ENCODE peak calls at places on chromosomes 12 and 14, in seven cellular contexts. G, O, E, M, V, H and N are unnamed samples.
A peak's percentile ranks its signal among the peaks of the same experiment; 100 is the strongest.

GRCh38 chr12:88242161-88242925 is 100.2 kb downstream of the TMTC3 start:
- DNase-seq in G (peak; percentile 99), O (no peak), E (peak; percentile 58), M (no peak), V (no peak), H (peak; percentile 92), N (peak; percentile 26)

GRCh38 chr14:61766136-61766535 is 3.9 kb downstream of the SNAPC1 start:
- DNase-seq in G (no peak), O (no peak), E (no peak), M (no peak), V (no peak), H (no peak), N (no peak)

GRCh38 chr12:51896236-51896635 is 8.3 kb downstream of the ANKRD33 start:
- DNase-seq in G (no peak), O (no peak), E (no peak), M (no peak), V (no peak), H (no peak), N (no peak)

GRCh38 chr12:46677749-46678148 is 148.0 kb downstream of the SLC38A4 start:
- DNase-seq in G (peak; percentile 28), O (no peak), E (no peak), M (no peak), V (no peak), H (peak; percentile 55), N (no peak)

GRCh38 chr14:81219821-81220487 is 805 bp downstream of the GTF2A1 start:
- DNase-seq in G (no peak), O (no peak), E (peak; percentile 33), M (peak; percentile 64), V (peak; percentile 44), H (peak; percentile 19), N (no peak)

GRCh38 chr14:65366802-65367570 is 45.5 kb upstream of the FUT8 start:
- DNase-seq in G (no peak), O (no peak), E (no peak), M (no peak), V (no peak), H (no peak), N (no peak)

GRCh38 chr12:64682572-64683277 is 72.4 kb downstream of the RASSF3 start:
- DNase-seq in G (peak; percentile 53), O (no peak), E (no peak), M (no peak), V (no peak), H (no peak), N (no peak)

GRCh38 chr12:79512068-79512467 is 178.7 kb downstream of the PAWR start:
- DNase-seq in G (no peak), O (no peak), E (no peak), M (no peak), V (no peak), H (no peak), N (no peak)

GRCh38 chr14:104143071-104143470 is 4.7 kb downstream of the KIF26A start:
- DNase-seq in G (no peak), O (no peak), E (no peak), M (no peak), V (no peak), H (no peak), N (no peak)

GRCh38 chr12:7989827-7990491 is 42.6 kb upstream of the FOXJ2 start:
- DNase-seq in G (no peak), O (peak; percentile 62), E (peak; percentile 81), M (no peak), V (peak; percentile 73), H (no peak), N (no peak)

GRCh38 chr12:34394211-34395055 is 372.1 kb downstream of the ALG10 start:
- DNase-seq in G (no peak), O (no peak), E (no peak), M (peak; percentile 24), V (no peak), H (no peak), N (no peak)

GRCh38 chr12:19908825-19909224 is 459.5 kb upstream of the PDE3A start:
- DNase-seq in G (no peak), O (no peak), E (no peak), M (no peak), V (no peak), H (no peak), N (no peak)

GRCh38 chr14:92486881-92487280 is 26.7 kb upstream of the RIN3 start:
- DNase-seq in G (peak; percentile 54), O (no peak), E (no peak), M (peak; percentile 18), V (no peak), H (no peak), N (no peak)

GRCh38 chr14:75993567-75994041 is 8.0 kb downstream of the IFT43 start:
- DNase-seq in G (no peak), O (no peak), E (no peak), M (no peak), V (no peak), H (peak; percentile 43), N (no peak)

GRCh38 chr12:115023279-115023678 is 339.3 kb upstream of the TBX3 start:
- DNase-seq in G (peak; percentile 6), O (no peak), E (no peak), M (no peak), V (no peak), H (no peak), N (no peak)

GRCh38 chr12:117047810-117048584 is 51.2 kb downstream of the TESC start:
- DNase-seq in G (peak; percentile 8), O (no peak), E (no peak), M (no peak), V (no peak), H (no peak), N (peak; percentile 47)

GRCh38 chr12:91901675-91902074 is 244.0 kb downstream of the BTG1 start:
- DNase-seq in G (no peak), O (no peak), E (no peak), M (no peak), V (no peak), H (no peak), N (no peak)

GRCh38 chr14:96734076-96734622 is 63.0 kb upstream of the VRK1 start:
- DNase-seq in G (no peak), O (no peak), E (no peak), M (no peak), V (no peak), H (no peak), N (no peak)

GRCh38 chr14:75126121-75126544 is 715 bp downstream of the NEK9 start:
- DNase-seq in G (no peak), O (no peak), E (no peak), M (no peak), V (no peak), H (peak; percentile 3), N (no peak)

GRCh38 chr12:117147639-117148038 is 42.6 kb downstream of the FBXO21 start:
- DNase-seq in G (no peak), O (no peak), E (no peak), M (no peak), V (no peak), H (no peak), N (no peak)

GRCh38 chr14:53855574-53855973 is 101.1 kb downstream of the BMP4 start:
- DNase-seq in G (no peak), O (no peak), E (no peak), M (no peak), V (no peak), H (no peak), N (no peak)

GRCh38 chr12:24960222-24960855 is 11.4 kb upstream of the BCAT1 start:
- DNase-seq in G (peak; percentile 47), O (peak; percentile 43), E (peak; percentile 66), M (peak; percentile 69), V (peak; percentile 54), H (peak; percentile 77), N (no peak)

GRCh38 chr14:23444314-23444713 is 8.9 kb upstream of the MYH7 start:
- DNase-seq in G (no peak), O (no peak), E (no peak), M (no peak), V (no peak), H (no peak), N (no peak)

GRCh38 chr12:29334911-29335310 is 46.1 kb downstream of the ERGIC2 start:
- DNase-seq in G (no peak), O (no peak), E (no peak), M (no peak), V (no peak), H (no peak), N (no peak)

GRCh38 chr12:108306014-108306501 is 33.1 kb downstream of the CMKLR1 start:
- DNase-seq in G (peak; percentile 73), O (no peak), E (no peak), M (no peak), V (no peak), H (peak; percentile 72), N (no peak)

GRCh38 chr12:93183940-93184663 is 193.6 kb upstream of the NUDT4 start:
- DNase-seq in G (peak; percentile 35), O (no peak), E (no peak), M (no peak), V (no peak), H (no peak), N (no peak)

GRCh38 chr12:95733156-95733825 is 57.3 kb downstream of the NTN4 start:
- DNase-seq in G (peak; percentile 91), O (no peak), E (no peak), M (no peak), V (no peak), H (no peak), N (peak; percentile 47)

GRCh38 chr14:55684956-55685584 is 105.1 kb downstream of the KTN1 start:
- DNase-seq in G (no peak), O (no peak), E (no peak), M (no peak), V (no peak), H (no peak), N (no peak)

GRCh38 chr12:11785722-11786121 is 136.2 kb downstream of the ETV6 start:
- DNase-seq in G (peak; percentile 39), O (no peak), E (no peak), M (no peak), V (no peak), H (no peak), N (no peak)

GRCh38 chr12:28424965-28425364 is 234.7 kb downstream of the CCDC91 start:
- DNase-seq in G (peak; percentile 91), O (no peak), E (no peak), M (no peak), V (no peak), H (peak; percentile 66), N (no peak)

GRCh38 chr14:100762901-100763300 is 36.2 kb downstream of the DLK1 start:
- DNase-seq in G (peak; percentile 6), O (no peak), E (no peak), M (peak; percentile 24), V (no peak), H (no peak), N (no peak)

GRCh38 chr12:127150479-127150878 is 1116.5 kb upstream of the TMEM132C start:
- DNase-seq in G (no peak), O (no peak), E (no peak), M (peak; percentile 32), V (no peak), H (no peak), N (no peak)

GRCh38 chr14:22417914-22418313 is 171.1 kb downstream of the DAD1 start:
- DNase-seq in G (no peak), O (no peak), E (no peak), M (no peak), V (no peak), H (no peak), N (no peak)

GRCh38 chr14:21098892-21099595 is 589 bp upstream of the ZNF219 start:
- DNase-seq in G (no peak), O (no peak), E (no peak), M (no peak), V (no peak), H (no peak), N (no peak)